ENCODE peak calls at places on chromosome 5, in five cellular contexts. Z, E, I, P and X are unnamed samples.

GRCh38 chr5:149285153-149285552 is 13.5 kb downstream of the AFAP1L1 start:
- DNase-seq in E (no peak), P (no peak), Z (no peak), I (no peak), X (no peak)

GRCh38 chr5:3104446-3105047 is 353.1 kb upstream of the IRX2 start:
- DNase-seq in E (no peak), P (no peak), I (no peak), Z (no peak), X (no peak)

GRCh38 chr5:65913519-65913918 is 12.9 kb upstream of the ERBIN start:
- DNase-seq in E (no peak), I (no peak), P (no peak), Z (no peak), X (no peak)

GRCh38 chr5:1111727-1112289 is at the start of gene SLC12A7:
- DNase-seq in Z (peak; percentile 86), P (no peak), I (peak; percentile 72), E (peak; percentile 78), X (peak; percentile 48)

GRCh38 chr5:99248066-99248465 is 319.3 kb upstream of the CHD1 start:
- DNase-seq in P (no peak), I (no peak), E (no peak), Z (no peak), X (no peak)

GRCh38 chr5:168749391-168750100 is 170.4 kb upstream of the PANK3 start:
- DNase-seq in I (no peak), Z (no peak), P (no peak), E (no peak), X (no peak)

GRCh38 chr5:172170251-172170701 is 17.7 kb downstream of the STK10 start:
- DNase-seq in P (no peak), I (no peak), E (no peak), Z (no peak), X (no peak)

GRCh38 chr5:107461770-107462169 is 209.0 kb downstream of the EFNA5 start:
- DNase-seq in Z (no peak), E (no peak), I (no peak), P (no peak), X (no peak)

GRCh38 chr5:149667084-149667826 is 62.9 kb upstream of the PPARGC1B start:
- DNase-seq in P (peak; percentile 41), Z (no peak), E (no peak), I (peak; percentile 4), X (no peak)

GRCh38 chr5:39253211-39253610 is 33.8 kb upstream of the FYB1 start:
- DNase-seq in Z (no peak), I (no peak), E (no peak), P (no peak), X (no peak)

GRCh38 chr5:139271201-139272027 is 22.1 kb upstream of the MATR3 start:
- DNase-seq in I (no peak), Z (no peak), E (peak; percentile 85), P (no peak), X (no peak)